ENCODE peak calls at places on chromosomes 3 and 15, in five cellular contexts. One of them, this sample, is unnamed.

GRCh38 chr3:52896613-52897012 is 735 bp downstream of the STIMATE start:
- DNase-seq in progenitor cell of endocrine pancreas: no peak
- DNase-seq in activated CD8-positive, alpha-beta memory T cell treated with anti-CD3 and anti-CD28 coated beads for 24 hours: no peak
- DNase-seq in mucosa of gallbladder: no peak
- DNase-seq in stimulated activated CD4-positive, alpha-beta T cell treated with anti-CD3 and anti-CD28 coated beads, Interleukin-15, amount 100 ng/mL, for 1 hour: no peak
- DNase-seq in this sample: no peak

GRCh38 chr3:124075758-124076157 is 83.8 kb upstream of the ROPN1 start:
- DNase-seq in progenitor cell of endocrine pancreas: no peak
- DNase-seq in activated CD8-positive, alpha-beta memory T cell treated with anti-CD3 and anti-CD28 coated beads for 24 hours: no peak
- DNase-seq in mucosa of gallbladder: no peak
- DNase-seq in stimulated activated CD4-positive, alpha-beta T cell treated with anti-CD3 and anti-CD28 coated beads, Interleukin-15, amount 100 ng/mL, for 1 hour: no peak
- DNase-seq in this sample: no peak

GRCh38 chr3:171088984-171089754 is 62.6 kb upstream of the SLC2A2 start:
- DNase-seq in progenitor cell of endocrine pancreas: no peak
- DNase-seq in activated CD8-positive, alpha-beta memory T cell treated with anti-CD3 and anti-CD28 coated beads for 24 hours: no peak
- DNase-seq in mucosa of gallbladder: no peak
- DNase-seq in stimulated activated CD4-positive, alpha-beta T cell treated with anti-CD3 and anti-CD28 coated beads, Interleukin-15, amount 100 ng/mL, for 1 hour: no peak
- DNase-seq in this sample: peak

GRCh38 chr3:78812166-78812565 is 955.6 kb downstream of the ROBO1 start:
- DNase-seq in progenitor cell of endocrine pancreas: no peak
- DNase-seq in activated CD8-positive, alpha-beta memory T cell treated with anti-CD3 and anti-CD28 coated beads for 24 hours: no peak
- DNase-seq in mucosa of gallbladder: no peak
- DNase-seq in stimulated activated CD4-positive, alpha-beta T cell treated with anti-CD3 and anti-CD28 coated beads, Interleukin-15, amount 100 ng/mL, for 1 hour: no peak
- DNase-seq in this sample: no peak

GRCh38 chr3:196513697-196514349 is 1.3 kb downstream of the SMCO1 start:
- DNase-seq in progenitor cell of endocrine pancreas: no peak
- DNase-seq in activated CD8-positive, alpha-beta memory T cell treated with anti-CD3 and anti-CD28 coated beads for 24 hours: no peak
- DNase-seq in mucosa of gallbladder: no peak
- DNase-seq in stimulated activated CD4-positive, alpha-beta T cell treated with anti-CD3 and anti-CD28 coated beads, Interleukin-15, amount 100 ng/mL, for 1 hour: no peak
- DNase-seq in this sample: no peak

GRCh38 chr15:52349062-52349700 is 53.6 kb upstream of the MYO5C start:
- DNase-seq in progenitor cell of endocrine pancreas: no peak
- DNase-seq in activated CD8-positive, alpha-beta memory T cell treated with anti-CD3 and anti-CD28 coated beads for 24 hours: no peak
- DNase-seq in mucosa of gallbladder: no peak
- DNase-seq in stimulated activated CD4-positive, alpha-beta T cell treated with anti-CD3 and anti-CD28 coated beads, Interleukin-15, amount 100 ng/mL, for 1 hour: no peak
- DNase-seq in this sample: no peak

GRCh38 chr15:88678755-88679154 is 39.9 kb downstream of the ISG20 start:
- DNase-seq in progenitor cell of endocrine pancreas: no peak
- DNase-seq in activated CD8-positive, alpha-beta memory T cell treated with anti-CD3 and anti-CD28 coated beads for 24 hours: no peak
- DNase-seq in mucosa of gallbladder: no peak
- DNase-seq in stimulated activated CD4-positive, alpha-beta T cell treated with anti-CD3 and anti-CD28 coated beads, Interleukin-15, amount 100 ng/mL, for 1 hour: no peak
- DNase-seq in this sample: no peak

GRCh38 chr3:197520311-197521276 is 35.2 kb downstream of the BDH1 start:
- DNase-seq in progenitor cell of endocrine pancreas: no peak
- DNase-seq in activated CD8-positive, alpha-beta memory T cell treated with anti-CD3 and anti-CD28 coated beads for 24 hours: no peak
- DNase-seq in mucosa of gallbladder: peak
- DNase-seq in stimulated activated CD4-positive, alpha-beta T cell treated with anti-CD3 and anti-CD28 coated beads, Interleukin-15, amount 100 ng/mL, for 1 hour: no peak
- DNase-seq in this sample: peak

This sample was measured in Caki2.